ENCODE peak calls at places on chromosomes 11 and 22, in six cellular contexts. One of them, this sample, is unnamed.

GRCh38 chr11:10785146-10785474 is 23.6 kb downstream of the EIF4G2 start:
- DNase-seq in HCT116: no peak
- DNase-seq in H1: no peak
- DNase-seq in GM23338: no peak
- DNase-seq in suprapubic skin: no peak
- DNase-seq in sigmoid colon: no peak
- DNase-seq in this sample: no peak

GRCh38 chr11:20669833-20670684 is 673 bp downstream of the NELL1 start:
- DNase-seq in HCT116: no peak
- DNase-seq in H1: no peak
- DNase-seq in GM23338: peak
- DNase-seq in suprapubic skin: no peak
- DNase-seq in sigmoid colon: no peak
- DNase-seq in this sample: no peak

GRCh38 chr11:134661660-134662059 is 249.6 kb upstream of the B3GAT1 start:
- DNase-seq in HCT116: no peak
- DNase-seq in H1: no peak
- DNase-seq in GM23338: no peak
- DNase-seq in suprapubic skin: peak
- DNase-seq in sigmoid colon: peak
- DNase-seq in this sample: no peak

GRCh38 chr11:46247664-46248063 is 29.8 kb upstream of the CREB3L1 start:
- DNase-seq in HCT116: peak
- DNase-seq in H1: no peak
- DNase-seq in GM23338: peak
- DNase-seq in suprapubic skin: no peak
- DNase-seq in sigmoid colon: no peak
- DNase-seq in this sample: no peak

GRCh38 chr11:72856551-72857342 is 42.5 kb downstream of the ATG16L2 start:
- DNase-seq in HCT116: no peak
- DNase-seq in H1: no peak
- DNase-seq in GM23338: no peak
- DNase-seq in suprapubic skin: no peak
- DNase-seq in sigmoid colon: no peak
- DNase-seq in this sample: no peak

GRCh38 chr22:50261615-50262459 is at the start of gene MAPK12:
- DNase-seq in HCT116: no peak
- DNase-seq in H1: no peak
- DNase-seq in GM23338: peak
- DNase-seq in suprapubic skin: no peak
- DNase-seq in sigmoid colon: no peak
- DNase-seq in this sample: no peak

GRCh38 chr11:123797065-123797940 is 8.8 kb downstream of the OR6M1 start:
- DNase-seq in HCT116: no peak
- DNase-seq in H1: no peak
- DNase-seq in GM23338: no peak
- DNase-seq in suprapubic skin: no peak
- DNase-seq in sigmoid colon: no peak
- DNase-seq in this sample: no peak

GRCh38 chr11:12413141-12414055 is 36.0 kb downstream of the PARVA start:
- DNase-seq in HCT116: no peak
- DNase-seq in H1: no peak
- DNase-seq in GM23338: no peak
- DNase-seq in suprapubic skin: no peak
- DNase-seq in sigmoid colon: no peak
- DNase-seq in this sample: no peak

GRCh38 chr11:122748968-122749687 is 89.2 kb upstream of the CRTAM start:
- DNase-seq in HCT116: no peak
- DNase-seq in H1: no peak
- DNase-seq in GM23338: no peak
- DNase-seq in suprapubic skin: no peak
- DNase-seq in sigmoid colon: peak
- DNase-seq in this sample: peak

GRCh38 chr11:14642873-14643696 is 519 bp upstream of the PDE3B start:
- DNase-seq in HCT116: no peak
- DNase-seq in H1: no peak
- DNase-seq in GM23338: peak
- DNase-seq in suprapubic skin: peak
- DNase-seq in sigmoid colon: peak
- DNase-seq in this sample: no peak

GRCh38 chr11:1864831-1865665 is 12.2 kb downstream of the LSP1 start:
- DNase-seq in HCT116: no peak
- DNase-seq in H1: no peak
- DNase-seq in GM23338: no peak
- DNase-seq in suprapubic skin: no peak
- DNase-seq in sigmoid colon: no peak
- DNase-seq in this sample: no peak

GRCh38 chr11:38547464-38547863 is 1949.4 kb upstream of the RAG2 start:
- DNase-seq in HCT116: no peak
- DNase-seq in H1: no peak
- DNase-seq in GM23338: no peak
- DNase-seq in suprapubic skin: no peak
- DNase-seq in sigmoid colon: no peak
- DNase-seq in this sample: no peak

GRCh38 chr11:16603245-16603644 is 135.2 kb upstream of the C11orf58 start:
- DNase-seq in HCT116: no peak
- DNase-seq in H1: no peak
- DNase-seq in GM23338: peak
- DNase-seq in suprapubic skin: no peak
- DNase-seq in sigmoid colon: no peak
- DNase-seq in this sample: no peak

GRCh38 chr11:3849297-3849874 is 6.1 kb upstream of the STIM1 start:
- DNase-seq in HCT116: no peak
- DNase-seq in H1: no peak
- DNase-seq in GM23338: peak
- DNase-seq in suprapubic skin: no peak
- DNase-seq in sigmoid colon: no peak
- DNase-seq in this sample: no peak

GRCh38 chr22:37639771-37640590 is 512 bp downstream of the SH3BP1 start:
- DNase-seq in HCT116: no peak
- DNase-seq in H1: no peak
- DNase-seq in GM23338: peak
- DNase-seq in suprapubic skin: no peak
- DNase-seq in sigmoid colon: no peak
- DNase-seq in this sample: no peak

GRCh38 chr11:57493507-57494503 is 21.7 kb downstream of the SLC43A1 start:
- DNase-seq in HCT116: peak
- DNase-seq in H1: peak
- DNase-seq in GM23338: peak
- DNase-seq in suprapubic skin: no peak
- DNase-seq in sigmoid colon: peak
- DNase-seq in this sample: no peak

GRCh38 chr11:24324211-24324610 is 172.6 kb upstream of the LUZP2 start:
- DNase-seq in HCT116: no peak
- DNase-seq in H1: no peak
- DNase-seq in GM23338: peak
- DNase-seq in suprapubic skin: no peak
- DNase-seq in sigmoid colon: no peak
- DNase-seq in this sample: no peak

GRCh38 chr22:49235463-49236300 is 592.0 kb downstream of the BRD1 start:
- DNase-seq in HCT116: no peak
- DNase-seq in H1: no peak
- DNase-seq in GM23338: no peak
- DNase-seq in suprapubic skin: no peak
- DNase-seq in sigmoid colon: no peak
- DNase-seq in this sample: no peak

GRCh38 chr11:130719516-130719915 is 196.8 kb downstream of the SNX19 start:
- DNase-seq in HCT116: no peak
- DNase-seq in H1: no peak
- DNase-seq in GM23338: no peak
- DNase-seq in suprapubic skin: no peak
- DNase-seq in sigmoid colon: no peak
- DNase-seq in this sample: no peak

GRCh38 chr22:36305813-36306212 is 52.9 kb downstream of the APOL1 start:
- DNase-seq in HCT116: no peak
- DNase-seq in H1: no peak
- DNase-seq in GM23338: no peak
- DNase-seq in suprapubic skin: no peak
- DNase-seq in sigmoid colon: no peak
- DNase-seq in this sample: no peak

GRCh38 chr11:8206251-8207079 is 37.6 kb upstream of the RIC3 start:
- DNase-seq in HCT116: no peak
- DNase-seq in H1: no peak
- DNase-seq in GM23338: peak
- DNase-seq in suprapubic skin: peak
- DNase-seq in sigmoid colon: no peak
- DNase-seq in this sample: no peak

GRCh38 chr11:15912291-15912690 is 444.1 kb downstream of the SOX6 start:
- DNase-seq in HCT116: no peak
- DNase-seq in H1: no peak
- DNase-seq in GM23338: no peak
- DNase-seq in suprapubic skin: peak
- DNase-seq in sigmoid colon: no peak
- DNase-seq in this sample: no peak

GRCh38 chr11:43997022-43997665 is 50.6 kb upstream of the ACCSL start:
- DNase-seq in HCT116: no peak
- DNase-seq in H1: no peak
- DNase-seq in GM23338: no peak
- DNase-seq in suprapubic skin: no peak
- DNase-seq in sigmoid colon: peak
- DNase-seq in this sample: no peak

GRCh38 chr11:103936059-103936458 is 100.4 kb upstream of the DDI1 start:
- DNase-seq in HCT116: no peak
- DNase-seq in H1: no peak
- DNase-seq in GM23338: no peak
- DNase-seq in suprapubic skin: no peak
- DNase-seq in sigmoid colon: no peak
- DNase-seq in this sample: no peak

GRCh38 chr11:68146010-68146540 is 24.9 kb upstream of the CHKA start:
- DNase-seq in HCT116: no peak
- DNase-seq in H1: no peak
- DNase-seq in GM23338: no peak
- DNase-seq in suprapubic skin: peak
- DNase-seq in sigmoid colon: peak
- DNase-seq in this sample: no peak

GRCh38 chr11:68145120-68145866 is 24.1 kb upstream of the CHKA start:
- DNase-seq in HCT116: no peak
- DNase-seq in H1: no peak
- DNase-seq in GM23338: no peak
- DNase-seq in suprapubic skin: peak
- DNase-seq in sigmoid colon: no peak
- DNase-seq in this sample: no peak

GRCh38 chr11:68148071-68148805 is 27.1 kb upstream of the CHKA start:
- DNase-seq in HCT116: no peak
- DNase-seq in H1: no peak
- DNase-seq in GM23338: no peak
- DNase-seq in suprapubic skin: no peak
- DNase-seq in sigmoid colon: no peak
- DNase-seq in this sample: no peak

GRCh38 chr11:68148882-68149281 is 27.7 kb upstream of the CHKA start:
- DNase-seq in HCT116: no peak
- DNase-seq in H1: no peak
- DNase-seq in GM23338: no peak
- DNase-seq in suprapubic skin: peak
- DNase-seq in sigmoid colon: no peak
- DNase-seq in this sample: no peak

DNA sequence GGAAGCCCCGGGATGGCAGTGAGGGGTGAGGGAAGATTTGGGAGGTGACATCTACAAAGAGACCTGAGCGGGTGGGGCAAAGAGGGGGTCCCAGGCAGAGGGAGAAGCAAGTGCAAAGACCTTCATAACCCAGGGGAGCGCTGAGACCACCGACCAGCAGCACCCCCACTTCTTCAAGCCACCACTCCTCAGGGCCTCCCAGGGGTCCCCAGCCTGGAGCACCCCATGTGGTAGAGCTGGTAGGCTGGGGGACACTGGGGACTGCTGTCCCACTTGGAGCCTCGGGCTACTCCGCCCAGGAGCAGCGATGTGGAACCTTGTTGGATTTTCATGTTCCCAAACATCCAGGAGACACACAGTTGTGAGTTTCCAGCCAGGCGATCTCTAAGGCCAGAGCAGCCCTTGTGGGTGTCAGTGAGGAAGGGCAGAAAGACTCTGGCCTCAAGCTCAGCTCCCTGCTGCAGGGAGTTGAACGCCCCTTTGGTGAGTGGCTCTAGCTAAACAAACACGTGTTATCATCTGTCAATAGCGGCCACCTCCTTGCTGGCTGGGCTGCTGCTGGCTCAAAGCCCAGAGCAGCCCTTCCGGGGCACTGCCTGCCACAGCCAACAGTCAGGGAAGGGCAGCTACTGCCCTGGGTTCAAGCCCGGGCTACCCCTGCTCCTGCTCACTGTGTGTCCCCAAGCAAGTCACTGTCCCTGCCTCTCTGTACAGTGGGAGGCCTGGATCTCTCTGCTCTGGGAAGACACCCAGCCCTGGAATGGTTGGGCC is 25.7 kb upstream of the CHKA start:
- DNase-seq in HCT116: no peak
- DNase-seq in H1: no peak
- DNase-seq in GM23338: no peak
- DNase-seq in suprapubic skin: peak
- DNase-seq in sigmoid colon: no peak
- DNase-seq in this sample: no peak
- TF ChIP-seq POLR2AphosphoS5 in HCT116: no peak
- TF ChIP-seq POLR2AphosphoS5 in H1: no peak
- TF ChIP-seq POLR2AphosphoS5 in GM23338: no peak
- TF ChIP-seq POLR2AphosphoS5 in suprapubic skin: no peak
- TF ChIP-seq POLR2AphosphoS5 in sigmoid colon: no peak
- TF ChIP-seq POLR2AphosphoS5 in this sample: no peak

DNA sequence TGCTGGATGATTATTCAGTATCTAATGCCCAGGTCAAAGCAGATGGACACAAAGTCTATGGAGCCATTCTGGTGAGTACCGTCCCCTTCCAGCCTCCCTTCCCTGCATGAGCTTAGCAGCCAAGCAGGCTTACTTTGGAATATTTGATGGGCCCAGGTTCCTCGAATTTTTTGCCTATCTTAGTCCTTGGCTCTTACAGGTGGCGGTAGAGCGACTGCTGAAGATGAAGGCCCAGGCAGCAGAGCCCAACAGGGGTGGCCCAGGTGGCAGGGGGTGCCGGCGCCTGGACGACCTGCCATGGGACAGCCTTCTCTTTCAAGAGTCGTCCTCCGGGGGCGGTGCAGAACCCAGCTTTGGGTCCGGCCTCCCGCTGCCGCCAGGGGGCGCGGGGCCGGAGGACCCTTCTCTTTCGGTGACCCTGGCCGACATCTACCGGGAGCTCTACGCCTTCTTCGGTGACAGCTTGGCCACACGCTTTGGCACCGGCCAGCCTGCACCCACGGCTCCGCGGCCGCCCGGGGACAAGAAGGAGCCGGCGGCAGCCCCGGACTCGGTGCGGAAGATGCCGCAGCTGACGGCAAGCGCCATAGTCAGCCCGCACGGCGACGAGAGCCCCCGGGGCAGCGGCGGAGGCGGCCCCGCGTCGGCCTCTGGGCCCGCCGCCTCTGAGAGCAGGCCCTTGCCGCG is 741 bp upstream of the TMEM179B start:
- DNase-seq in HCT116: peak
- DNase-seq in H1: peak
- DNase-seq in GM23338: peak
- DNase-seq in suprapubic skin: peak
- DNase-seq in sigmoid colon: peak
- DNase-seq in this sample: no peak
- TF ChIP-seq POLR2AphosphoS5 in HCT116: no peak
- TF ChIP-seq POLR2AphosphoS5 in H1: peak
- TF ChIP-seq POLR2AphosphoS5 in GM23338: no peak
- TF ChIP-seq POLR2AphosphoS5 in suprapubic skin: peak
- TF ChIP-seq POLR2AphosphoS5 in sigmoid colon: no peak
- TF ChIP-seq POLR2AphosphoS5 in this sample: no peak

GRCh38 chr22:39253427-39254070 is 8.8 kb upstream of the PDGFB start:
- DNase-seq in HCT116: peak
- DNase-seq in H1: no peak
- DNase-seq in GM23338: peak
- DNase-seq in suprapubic skin: no peak
- DNase-seq in sigmoid colon: no peak
- DNase-seq in this sample: no peak
- TF ChIP-seq POLR2AphosphoS5 in HCT116: peak
- TF ChIP-seq POLR2AphosphoS5 in H1: no peak
- TF ChIP-seq POLR2AphosphoS5 in GM23338: no peak
- TF ChIP-seq POLR2AphosphoS5 in suprapubic skin: no peak
- TF ChIP-seq POLR2AphosphoS5 in sigmoid colon: no peak
- TF ChIP-seq POLR2AphosphoS5 in this sample: no peak

GRCh38 chr11:118366287-118366686 is 6.9 kb downstream of the UBE4A start:
- DNase-seq in HCT116: no peak
- DNase-seq in H1: no peak
- DNase-seq in GM23338: no peak
- DNase-seq in suprapubic skin: no peak
- DNase-seq in sigmoid colon: no peak
- DNase-seq in this sample: no peak
- TF ChIP-seq POLR2AphosphoS5 in HCT116: no peak
- TF ChIP-seq POLR2AphosphoS5 in H1: no peak
- TF ChIP-seq POLR2AphosphoS5 in GM23338: no peak
- TF ChIP-seq POLR2AphosphoS5 in suprapubic skin: no peak
- TF ChIP-seq POLR2AphosphoS5 in sigmoid colon: no peak
- TF ChIP-seq POLR2AphosphoS5 in this sample: no peak